ENCODE peak calls at places on chromosomes 13 and 19, in ten cellular contexts. P, A, D, O, V, N, E, C, R and T are unnamed samples.

GRCh38 chr13:27792393-27793218 is at the start of gene GSX1:
- DNase-seq in P (peak; percentile 42), A (peak; percentile 83), D (peak; percentile 93), O (peak; percentile 51), V (peak; percentile 34), N (no peak), E (peak; percentile 73), C (peak; percentile 94), R (peak; percentile 68), T (peak; percentile 53)

GRCh38 chr13:113208424-113209335 is at the start of gene PCID2:
- DNase-seq in P (peak; percentile 73), A (peak; percentile 92), D (peak; percentile 98), O (peak; percentile 87), V (peak; percentile 87), N (peak; percentile 77), E (peak; percentile 86), C (peak; percentile 97), R (peak; percentile 82), T (peak; percentile 91)

GRCh38 chr19:7716762-7717161 is 14.8 kb upstream of the FCER2 start:
- DNase-seq in P (no peak), A (no peak), D (no peak), O (no peak), V (no peak), N (no peak), E (no peak), C (no peak), R (no peak), T (no peak)

GRCh38 chr19:12804051-12804450 is 2.2 kb downstream of the THSD8 start:
- DNase-seq in P (no peak), A (no peak), D (peak; percentile 71), O (no peak), V (no peak), N (no peak), E (no peak), C (no peak), R (no peak), T (no peak)

GRCh38 chr13:43245374-43245964 is 222.1 kb downstream of the DNAJC15 start:
- DNase-seq in P (peak; percentile 62), A (peak; percentile 40), D (no peak), O (no peak), V (peak; percentile 92), N (no peak), E (no peak), C (no peak), R (peak; percentile 93), T (peak; percentile 96)

GRCh38 chr19:30254214-30254613 is 118.0 kb upstream of the ZNF536 start:
- DNase-seq in P (no peak), A (peak; percentile 37), D (no peak), O (no peak), V (no peak), N (no peak), E (no peak), C (peak; percentile 14), R (no peak), T (no peak)

GRCh38 chr19:34499155-34499834 is 17.7 kb downstream of the WTIP start:
- DNase-seq in P (no peak), A (no peak), D (no peak), O (no peak), V (no peak), N (no peak), E (no peak), C (no peak), R (no peak), T (no peak)

GRCh38 chr19:13881692-13882418 is 4.9 kb downstream of the NANOS3 start:
- DNase-seq in P (peak; percentile 41), A (peak; percentile 47), D (peak; percentile 52), O (no peak), V (no peak), N (no peak), E (no peak), C (no peak), R (peak; percentile 38), T (peak; percentile 48)

GRCh38 chr13:85469320-85469719 is 329.9 kb downstream of the SLITRK6 start:
- DNase-seq in P (no peak), A (no peak), D (no peak), O (no peak), V (no peak), N (no peak), E (no peak), C (no peak), R (no peak), T (no peak)

GRCh38 chr19:7820588-7820987 is 9.4 kb upstream of the EVI5L start:
- DNase-seq in P (no peak), A (no peak), D (no peak), O (no peak), V (no peak), N (no peak), E (no peak), C (no peak), R (no peak), T (no peak)

GRCh38 chr19:920051-920857 is 3.1 kb downstream of the KISS1R start:
- DNase-seq in P (no peak), A (peak; percentile 54), D (peak; percentile 91), O (no peak), V (no peak), N (no peak), E (no peak), C (peak; percentile 75), R (no peak), T (no peak)

GRCh38 chr13:21735621-21736401 is 64.9 kb downstream of the FGF9 start:
- DNase-seq in P (no peak), A (no peak), D (no peak), O (peak; percentile 22), V (no peak), N (no peak), E (no peak), C (peak; percentile 73), R (no peak), T (no peak)

GRCh38 chr13:107450931-107451330 is 764.4 kb downstream of the LIG4 start:
- DNase-seq in P (peak; percentile 98), A (peak; percentile 96), D (peak; percentile 5), O (peak; percentile 43), V (peak; percentile 99), N (no peak), E (no peak), C (no peak), R (peak; percentile 79), T (peak; percentile 62)

GRCh38 chr13:74820809-74821208 is 661.2 kb downstream of the TBC1D4 start:
- DNase-seq in P (no peak), A (no peak), D (no peak), O (no peak), V (no peak), N (no peak), E (no peak), C (peak; percentile 59), R (no peak), T (no peak)

GRCh38 chr19:51548891-51549305 is 17.4 kb upstream of the SIGLEC6 start:
- DNase-seq in P (no peak), A (no peak), D (no peak), O (no peak), V (no peak), N (no peak), E (no peak), C (no peak), R (no peak), T (no peak)

GRCh38 chr13:52446265-52446664 is 4.2 kb downstream of the VPS36 start:
- DNase-seq in P (no peak), A (no peak), D (no peak), O (no peak), V (no peak), N (no peak), E (no peak), C (no peak), R (no peak), T (no peak)

GRCh38 chr13:52405369-52405766 is 604 bp downstream of the THSD1 start:
- DNase-seq in P (no peak), A (peak; percentile 7), D (no peak), O (no peak), V (no peak), N (no peak), E (no peak), C (peak; percentile 53), R (peak; percentile 11), T (peak; percentile 21)

GRCh38 chr19:49987159-49987698 is 26.3 kb upstream of the SIGLEC11 start:
- DNase-seq in P (peak; percentile 79), A (peak; percentile 93), D (no peak), O (peak; percentile 90), V (peak; percentile 87), N (peak; percentile 39), E (peak; percentile 74), C (peak; percentile 99), R (peak; percentile 91), T (peak; percentile 91)